ENCODE peak calls at places on chromosomes 1 and 21, in seven cellular contexts. B is T-helper 2 cell; P is right atrium auricular region; J is CD8-positive, alpha-beta T cell; W is fibroblast of pulmonary artery; L is Jurkat, Clone E6-1; V is upper lobe of right lung. S is an unnamed sample.

GRCh38 chr1:168468042-168468809 is 75.6 kb downstream of the XCL2 start:
- DNase-seq in B (no peak), L (no peak), P (no peak), J (no peak), W (peak; percentile 48), V (no peak), S (no peak)

GRCh38 chr1:68011786-68012375 is 38.5 kb downstream of the DIRAS3 start:
- DNase-seq in V (no peak), W (peak; percentile 16), J (no peak), L (no peak), B (no peak), P (no peak), S (no peak)

GRCh38 chr1:15508700-15509487 is 15.1 kb downstream of the CASP9 start:
- DNase-seq in B (no peak), P (no peak), V (no peak), J (no peak), L (no peak), W (no peak), S (no peak)

GRCh38 chr1:218395916-218396315 is 50.8 kb downstream of the TGFB2 start:
- DNase-seq in V (no peak), L (no peak), B (no peak), W (no peak), J (no peak), P (no peak), S (no peak)

GRCh38 chr1:183881387-183882084 is 76.6 kb downstream of the RGL1 start:
- DNase-seq in B (no peak), P (peak; percentile 70), V (peak; percentile 75), J (no peak), L (no peak), W (peak; percentile 98), S (no peak)

GRCh38 chr1:95073446-95073845 is 695 bp upstream of the ALG14 start:
- DNase-seq in B (no peak), L (no peak), W (no peak), J (no peak), P (no peak), V (no peak), S (no peak)

GRCh38 chr1:213374369-213374768 is 323.3 kb downstream of the RPS6KC1 start:
- DNase-seq in J (peak; percentile 33), B (peak; percentile 33), W (peak; percentile 61), P (no peak), V (peak; percentile 74), L (peak; percentile 39), S (peak; percentile 16)

GRCh38 chr21:33238565-33239255 is 9.0 kb downstream of the IFNAR2 start:
- DNase-seq in B (no peak), V (no peak), W (no peak), P (no peak), J (no peak), L (no peak), S (no peak)

GRCh38 chr1:243264718-243265117 is 8.9 kb downstream of the SDCCAG8 start:
- DNase-seq in J (no peak), V (no peak), W (peak; percentile 88), B (no peak), L (no peak), P (no peak), S (no peak)

GRCh38 chr1:112445591-112445990 is 49.6 kb downstream of the CTTNBP2NL start:
- DNase-seq in J (no peak), L (no peak), B (no peak), V (no peak), P (no peak), W (no peak), S (no peak)

GRCh38 chr21:44924611-44925010 is 3.9 kb upstream of the ITGB2 start:
- DNase-seq in J (peak; percentile 19), L (no peak), V (no peak), W (no peak), B (no peak), P (no peak), S (no peak)

GRCh38 chr1:107993920-107994319 is 28.9 kb upstream of the VAV3 start:
- DNase-seq in B (no peak), J (no peak), V (no peak), W (no peak), L (no peak), P (no peak), S (no peak)

GRCh38 chr1:65393345-65393744 is 27.1 kb upstream of the LEPR start:
- DNase-seq in L (no peak), V (no peak), J (no peak), W (peak; percentile 41), P (no peak), B (no peak), S (no peak)

GRCh38 chr1:178716111-178716510 is 8.9 kb upstream of the RALGPS2 start:
- DNase-seq in L (no peak), W (no peak), B (no peak), P (no peak), J (no peak), V (no peak), S (no peak)

GRCh38 chr21:41880153-41880552 is 1.0 kb upstream of the PRDM15 start:
- DNase-seq in W (no peak), V (no peak), J (no peak), P (no peak), L (no peak), B (no peak), S (no peak)

GRCh38 chr1:40664167-40664537 is 1.3 kb downstream of the RIMS3 start:
- DNase-seq in J (no peak), W (no peak), P (no peak), V (no peak), L (no peak), B (no peak), S (no peak)

GRCh38 chr1:78447096-78447495 is 43.7 kb upstream of the PTGFR start:
- DNase-seq in B (no peak), V (no peak), J (no peak), P (no peak), W (peak; percentile 16), L (no peak), S (no peak)

GRCh38 chr1:6888870-6889269 is 103.6 kb downstream of the CAMTA1 start:
- DNase-seq in B (no peak), P (no peak), J (no peak), V (no peak), L (no peak), W (no peak), S (no peak)

GRCh38 chr1:165773324-165773965 is 4.8 kb upstream of the TMCO1 start:
- DNase-seq in B (no peak), V (no peak), J (no peak), W (peak; percentile 61), P (no peak), L (no peak), S (no peak)

GRCh38 chr1:227228201-227228600 is 90.1 kb downstream of the CDC42BPA start:
- DNase-seq in P (no peak), B (no peak), V (no peak), L (no peak), W (no peak), J (no peak), S (no peak)

GRCh38 chr21:43940672-43941071 is 71.4 kb upstream of the TRAPPC10 start:
- DNase-seq in P (no peak), W (no peak), B (no peak), J (no peak), L (no peak), V (no peak), S (no peak)

GRCh38 chr1:204323887-204324286 is 35.8 kb downstream of the PLEKHA6 start:
- DNase-seq in J (no peak), L (no peak), P (peak; percentile 75), V (no peak), B (no peak), W (peak; percentile 46), S (no peak)

GRCh38 chr1:17735791-17736190 is 19.3 kb upstream of the ACTL8 start:
- DNase-seq in V (no peak), J (no peak), P (no peak), L (no peak), B (no peak), W (no peak), S (no peak)

GRCh38 chr1:41474490-41475271 is 9.8 kb downstream of the EDN2 start:
- DNase-seq in J (no peak), V (peak; percentile 78), W (no peak), P (no peak), B (no peak), L (no peak), S (no peak)

GRCh38 chr1:9822490-9822889 is 1.3 kb downstream of the CLSTN1 start:
- DNase-seq in J (no peak), V (no peak), W (no peak), B (no peak), P (no peak), L (no peak), S (no peak)

GRCh38 chr1:189275786-189276185 is 1201.9 kb downstream of the BRINP3 start:
- DNase-seq in J (no peak), P (no peak), W (peak; percentile 3), B (no peak), V (no peak), L (no peak), S (no peak)

GRCh38 chr1:61253059-61253735 is 170.8 kb downstream of the NFIA start:
- DNase-seq in V (no peak), W (peak; percentile 83), B (no peak), L (no peak), P (peak; percentile 90), J (peak; percentile 25), S (no peak)

GRCh38 chr21:34105947-34106541 is 32.7 kb downstream of the MRPS6 start:
- DNase-seq in B (no peak), L (no peak), V (no peak), P (no peak), J (no peak), W (no peak), S (no peak)

GRCh38 chr1:117365350-117366280 is 1.6 kb upstream of the MAN1A2 start:
- DNase-seq in W (peak; percentile 19), B (no peak), V (no peak), L (no peak), J (no peak), P (no peak), S (no peak)

GRCh38 chr1:47495176-47495713 is 57.4 kb downstream of the FOXD2 start:
- DNase-seq in W (no peak), L (no peak), V (no peak), P (no peak), J (no peak), B (no peak), S (no peak)

GRCh38 chr1:29352719-29353420 is 116.5 kb downstream of the PTPRU start:
- DNase-seq in V (no peak), B (no peak), P (no peak), W (no peak), L (no peak), J (no peak), S (no peak)

GRCh38 chr1:19606817-19607706 is 37.0 kb upstream of the NBL1 start:
- DNase-seq in W (no peak), L (peak; percentile 44), J (peak; percentile 66), B (peak; percentile 30), P (no peak), V (no peak), S (peak; percentile 61)